ENCODE peak calls at places on chromosomes 5 and 9, in ten cellular contexts. One of them, this sample, is unnamed.

GRCh38 chr9:86990276-86990675 is 43.0 kb upstream of the GAS1 start:
- DNase-seq in neuronal stem cell: no peak
- DNase-seq in HFF-Myc: no peak
- DNase-seq in right cardiac atrium: no peak
- DNase-seq in right atrium auricular region: no peak
- DNase-seq in fibroblast of the aortic adventitia: peak
- DNase-seq in pancreas: no peak
- DNase-seq in aorta: no peak
- DNase-seq in HepG2: no peak
- DNase-seq in GM23248: no peak
- DNase-seq in this sample: no peak

GRCh38 chr9:14692536-14692917 is 705 bp downstream of the ZDHHC21 start:
- DNase-seq in neuronal stem cell: no peak
- DNase-seq in HFF-Myc: no peak
- DNase-seq in right cardiac atrium: no peak
- DNase-seq in right atrium auricular region: no peak
- DNase-seq in fibroblast of the aortic adventitia: peak
- DNase-seq in pancreas: no peak
- DNase-seq in aorta: no peak
- DNase-seq in HepG2: peak
- DNase-seq in GM23248: peak
- DNase-seq in this sample: peak

GRCh38 chr9:108815156-108815555 is 40.6 kb downstream of the ACTL7B start:
- DNase-seq in neuronal stem cell: no peak
- DNase-seq in HFF-Myc: no peak
- DNase-seq in right cardiac atrium: no peak
- DNase-seq in right atrium auricular region: no peak
- DNase-seq in fibroblast of the aortic adventitia: no peak
- DNase-seq in pancreas: no peak
- DNase-seq in aorta: no peak
- DNase-seq in HepG2: peak
- DNase-seq in GM23248: no peak
- DNase-seq in this sample: no peak

GRCh38 chr5:89034588-89034987 is 151.6 kb upstream of the MEF2C start:
- DNase-seq in neuronal stem cell: no peak
- DNase-seq in HFF-Myc: no peak
- DNase-seq in right cardiac atrium: no peak
- DNase-seq in right atrium auricular region: no peak
- DNase-seq in fibroblast of the aortic adventitia: peak
- DNase-seq in pancreas: no peak
- DNase-seq in aorta: no peak
- DNase-seq in HepG2: no peak
- DNase-seq in GM23248: peak
- DNase-seq in this sample: peak

GRCh38 chr9:112174965-112175795 is at the start of gene SUSD1:
- DNase-seq in neuronal stem cell: peak
- DNase-seq in HFF-Myc: no peak
- DNase-seq in right cardiac atrium: peak
- DNase-seq in right atrium auricular region: peak
- DNase-seq in fibroblast of the aortic adventitia: peak
- DNase-seq in pancreas: no peak
- DNase-seq in aorta: peak
- DNase-seq in HepG2: peak
- DNase-seq in GM23248: peak
- DNase-seq in this sample: peak

GRCh38 chr5:151264113-151264512 is 11.1 kb downstream of the GM2A start:
- DNase-seq in neuronal stem cell: no peak
- DNase-seq in HFF-Myc: no peak
- DNase-seq in right cardiac atrium: no peak
- DNase-seq in right atrium auricular region: no peak
- DNase-seq in fibroblast of the aortic adventitia: peak
- DNase-seq in pancreas: no peak
- DNase-seq in aorta: no peak
- DNase-seq in HepG2: no peak
- DNase-seq in GM23248: peak
- DNase-seq in this sample: peak

GRCh38 chr5:82684153-82684552 is 393.0 kb downstream of the TMEM167A start:
- DNase-seq in neuronal stem cell: no peak
- DNase-seq in HFF-Myc: no peak
- DNase-seq in right cardiac atrium: no peak
- DNase-seq in right atrium auricular region: no peak
- DNase-seq in fibroblast of the aortic adventitia: no peak
- DNase-seq in pancreas: no peak
- DNase-seq in aorta: no peak
- DNase-seq in HepG2: no peak
- DNase-seq in GM23248: no peak
- DNase-seq in this sample: no peak

GRCh38 chr9:34664281-34665108 is 2.0 kb upstream of the CCL27 start:
- DNase-seq in neuronal stem cell: peak
- DNase-seq in HFF-Myc: peak
- DNase-seq in right cardiac atrium: peak
- DNase-seq in right atrium auricular region: peak
- DNase-seq in fibroblast of the aortic adventitia: peak
- DNase-seq in pancreas: peak
- DNase-seq in aorta: peak
- DNase-seq in HepG2: peak
- DNase-seq in GM23248: peak
- DNase-seq in this sample: peak

GRCh38 chr5:58071566-58071965 is 388.3 kb downstream of the PLK2 start:
- DNase-seq in neuronal stem cell: peak
- DNase-seq in HFF-Myc: no peak
- DNase-seq in right cardiac atrium: peak
- DNase-seq in right atrium auricular region: no peak
- DNase-seq in fibroblast of the aortic adventitia: no peak
- DNase-seq in pancreas: no peak
- DNase-seq in aorta: no peak
- DNase-seq in HepG2: no peak
- DNase-seq in GM23248: no peak
- DNase-seq in this sample: no peak

GRCh38 chr9:134396825-134397224 is 70.6 kb downstream of the RXRA start:
- DNase-seq in neuronal stem cell: no peak
- DNase-seq in HFF-Myc: no peak
- DNase-seq in right cardiac atrium: no peak
- DNase-seq in right atrium auricular region: no peak
- DNase-seq in fibroblast of the aortic adventitia: no peak
- DNase-seq in pancreas: no peak
- DNase-seq in aorta: peak
- DNase-seq in HepG2: no peak
- DNase-seq in GM23248: no peak
- DNase-seq in this sample: no peak

GRCh38 chr9:137575725-137576411 is 2.9 kb downstream of the DPH7 start:
- DNase-seq in neuronal stem cell: no peak
- DNase-seq in HFF-Myc: no peak
- DNase-seq in right cardiac atrium: peak
- DNase-seq in right atrium auricular region: no peak
- DNase-seq in fibroblast of the aortic adventitia: no peak
- DNase-seq in pancreas: no peak
- DNase-seq in aorta: no peak
- DNase-seq in HepG2: no peak
- DNase-seq in GM23248: no peak
- DNase-seq in this sample: no peak
- H3K4me3 ChIP-seq in neuronal stem cell: no peak
- H3K4me3 ChIP-seq in HFF-Myc: no peak
- H3K4me3 ChIP-seq in right cardiac atrium: no peak
- H3K4me3 ChIP-seq in right atrium auricular region: no peak
- H3K4me3 ChIP-seq in fibroblast of the aortic adventitia: no peak
- H3K4me3 ChIP-seq in pancreas: no peak
- H3K4me3 ChIP-seq in aorta: no peak
- H3K4me3 ChIP-seq in HepG2: no peak
- H3K4me3 ChIP-seq in GM23248: no peak
- H3K4me3 ChIP-seq in this sample: no peak

GRCh38 chr5:141636106-141636412 is 590 bp downstream of the HDAC3 start:
- DNase-seq in neuronal stem cell: no peak
- DNase-seq in HFF-Myc: no peak
- DNase-seq in right cardiac atrium: no peak
- DNase-seq in right atrium auricular region: no peak
- DNase-seq in fibroblast of the aortic adventitia: no peak
- DNase-seq in pancreas: no peak
- DNase-seq in aorta: no peak
- DNase-seq in HepG2: no peak
- DNase-seq in GM23248: no peak
- DNase-seq in this sample: no peak

GRCh38 chr5:141636413-141637265 is at the start of the genes HDAC3 and RELL2:
- DNase-seq in neuronal stem cell: peak
- DNase-seq in HFF-Myc: no peak
- DNase-seq in right cardiac atrium: peak
- DNase-seq in right atrium auricular region: peak
- DNase-seq in fibroblast of the aortic adventitia: peak
- DNase-seq in pancreas: peak
- DNase-seq in aorta: peak
- DNase-seq in HepG2: peak
- DNase-seq in GM23248: peak
- DNase-seq in this sample: peak

GRCh38 chr5:141635646-141636045 is 1.0 kb downstream of the HDAC3 start:
- DNase-seq in neuronal stem cell: no peak
- DNase-seq in HFF-Myc: no peak
- DNase-seq in right cardiac atrium: no peak
- DNase-seq in right atrium auricular region: no peak
- DNase-seq in fibroblast of the aortic adventitia: no peak
- DNase-seq in pancreas: no peak
- DNase-seq in aorta: no peak
- DNase-seq in HepG2: no peak
- DNase-seq in GM23248: no peak
- DNase-seq in this sample: no peak

GRCh38 chr5:141634162-141634561 is 2.5 kb downstream of the HDAC3 start:
- DNase-seq in neuronal stem cell: no peak
- DNase-seq in HFF-Myc: no peak
- DNase-seq in right cardiac atrium: no peak
- DNase-seq in right atrium auricular region: no peak
- DNase-seq in fibroblast of the aortic adventitia: no peak
- DNase-seq in pancreas: no peak
- DNase-seq in aorta: no peak
- DNase-seq in HepG2: no peak
- DNase-seq in GM23248: no peak
- DNase-seq in this sample: no peak

GRCh38 chr5:141634720-141635119 is 1.9 kb downstream of the HDAC3 start:
- DNase-seq in neuronal stem cell: no peak
- DNase-seq in HFF-Myc: no peak
- DNase-seq in right cardiac atrium: no peak
- DNase-seq in right atrium auricular region: no peak
- DNase-seq in fibroblast of the aortic adventitia: no peak
- DNase-seq in pancreas: no peak
- DNase-seq in aorta: no peak
- DNase-seq in HepG2: no peak
- DNase-seq in GM23248: no peak
- DNase-seq in this sample: no peak
- H3K4me3 ChIP-seq in neuronal stem cell: no peak
- H3K4me3 ChIP-seq in HFF-Myc: no peak
- H3K4me3 ChIP-seq in right cardiac atrium: no peak
- H3K4me3 ChIP-seq in right atrium auricular region: no peak
- H3K4me3 ChIP-seq in fibroblast of the aortic adventitia: no peak
- H3K4me3 ChIP-seq in pancreas: no peak
- H3K4me3 ChIP-seq in aorta: no peak
- H3K4me3 ChIP-seq in HepG2: peak
- H3K4me3 ChIP-seq in GM23248: peak
- H3K4me3 ChIP-seq in this sample: no peak

GRCh38 chr5:178106556-178107239 is 6.6 kb upstream of the N4BP3 start:
- DNase-seq in neuronal stem cell: no peak
- DNase-seq in HFF-Myc: no peak
- DNase-seq in right cardiac atrium: no peak
- DNase-seq in right atrium auricular region: no peak
- DNase-seq in fibroblast of the aortic adventitia: no peak
- DNase-seq in pancreas: no peak
- DNase-seq in aorta: no peak
- DNase-seq in HepG2: no peak
- DNase-seq in GM23248: no peak
- DNase-seq in this sample: no peak

GRCh38 chr5:178104492-178104891 is 8.8 kb upstream of the N4BP3 start:
- DNase-seq in neuronal stem cell: no peak
- DNase-seq in HFF-Myc: no peak
- DNase-seq in right cardiac atrium: no peak
- DNase-seq in right atrium auricular region: no peak
- DNase-seq in fibroblast of the aortic adventitia: no peak
- DNase-seq in pancreas: no peak
- DNase-seq in aorta: no peak
- DNase-seq in HepG2: no peak
- DNase-seq in GM23248: no peak
- DNase-seq in this sample: no peak

GRCh38 chr5:178106086-178106485 is 7.2 kb upstream of the N4BP3 start:
- DNase-seq in neuronal stem cell: no peak
- DNase-seq in HFF-Myc: no peak
- DNase-seq in right cardiac atrium: no peak
- DNase-seq in right atrium auricular region: no peak
- DNase-seq in fibroblast of the aortic adventitia: no peak
- DNase-seq in pancreas: no peak
- DNase-seq in aorta: no peak
- DNase-seq in HepG2: no peak
- DNase-seq in GM23248: no peak
- DNase-seq in this sample: no peak

GRCh38 chr5:178100774-178101173 is 12.6 kb upstream of the N4BP3 start:
- DNase-seq in neuronal stem cell: no peak
- DNase-seq in HFF-Myc: no peak
- DNase-seq in right cardiac atrium: peak
- DNase-seq in right atrium auricular region: no peak
- DNase-seq in fibroblast of the aortic adventitia: no peak
- DNase-seq in pancreas: no peak
- DNase-seq in aorta: no peak
- DNase-seq in HepG2: no peak
- DNase-seq in GM23248: no peak
- DNase-seq in this sample: no peak

DNA sequence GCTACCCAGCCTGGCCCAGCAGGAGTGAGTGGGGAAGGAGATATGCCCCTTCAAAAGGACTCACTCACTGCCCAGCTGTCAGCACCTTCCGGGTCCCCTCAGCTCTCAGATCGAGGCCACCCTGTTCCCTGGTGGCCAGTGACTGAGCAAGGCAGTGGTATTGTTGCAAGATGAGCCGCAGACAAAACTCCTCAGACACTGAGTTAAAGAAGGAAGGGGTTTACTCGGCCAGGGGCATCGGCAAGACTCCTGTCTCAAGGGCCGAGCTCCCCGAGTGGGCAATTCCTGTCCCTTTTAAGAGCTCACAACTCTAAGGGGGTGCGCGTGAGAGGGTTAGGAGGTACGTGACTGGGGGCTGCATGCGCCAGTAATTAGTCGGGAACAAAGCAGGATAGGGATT is 9.7 kb upstream of the N4BP3 start:
- DNase-seq in neuronal stem cell: no peak
- DNase-seq in HFF-Myc: no peak
- DNase-seq in right cardiac atrium: no peak
- DNase-seq in right atrium auricular region: no peak
- DNase-seq in fibroblast of the aortic adventitia: no peak
- DNase-seq in pancreas: no peak
- DNase-seq in aorta: no peak
- DNase-seq in HepG2: no peak
- DNase-seq in GM23248: no peak
- DNase-seq in this sample: no peak
- H3K4me3 ChIP-seq in neuronal stem cell: no peak
- H3K4me3 ChIP-seq in HFF-Myc: no peak
- H3K4me3 ChIP-seq in right cardiac atrium: no peak
- H3K4me3 ChIP-seq in right atrium auricular region: no peak
- H3K4me3 ChIP-seq in fibroblast of the aortic adventitia: no peak
- H3K4me3 ChIP-seq in pancreas: no peak
- H3K4me3 ChIP-seq in aorta: no peak
- H3K4me3 ChIP-seq in HepG2: no peak
- H3K4me3 ChIP-seq in GM23248: no peak
- H3K4me3 ChIP-seq in this sample: no peak

DNA sequence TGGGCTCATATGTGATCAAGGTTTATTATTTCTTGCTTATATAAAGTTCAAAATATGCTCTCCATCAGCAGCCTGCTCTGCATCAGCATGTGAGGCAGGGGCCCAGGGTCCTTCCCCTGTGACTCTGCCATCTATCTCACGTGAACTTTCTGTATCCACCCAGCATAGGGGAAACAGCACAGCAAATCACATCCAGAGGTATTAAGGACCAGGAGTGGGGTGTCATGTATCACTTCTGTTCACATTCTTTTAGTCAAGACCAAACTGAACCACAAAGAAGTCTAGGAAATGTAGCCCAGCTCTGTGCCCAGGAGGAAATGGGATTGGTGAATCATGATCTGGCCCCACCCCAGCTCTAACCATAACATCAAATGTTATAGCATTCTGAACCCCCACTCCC is 473.5 kb downstream of the ARHGEF28 start:
- DNase-seq in neuronal stem cell: no peak
- DNase-seq in HFF-Myc: no peak
- DNase-seq in right cardiac atrium: no peak
- DNase-seq in right atrium auricular region: no peak
- DNase-seq in fibroblast of the aortic adventitia: no peak
- DNase-seq in pancreas: no peak
- DNase-seq in aorta: no peak
- DNase-seq in HepG2: no peak
- DNase-seq in GM23248: no peak
- DNase-seq in this sample: no peak
- H3K4me3 ChIP-seq in neuronal stem cell: no peak
- H3K4me3 ChIP-seq in HFF-Myc: no peak
- H3K4me3 ChIP-seq in right cardiac atrium: no peak
- H3K4me3 ChIP-seq in right atrium auricular region: no peak
- H3K4me3 ChIP-seq in fibroblast of the aortic adventitia: no peak
- H3K4me3 ChIP-seq in pancreas: no peak
- H3K4me3 ChIP-seq in aorta: no peak
- H3K4me3 ChIP-seq in HepG2: no peak
- H3K4me3 ChIP-seq in GM23248: no peak
- H3K4me3 ChIP-seq in this sample: no peak